ENCODE peak calls at places on chromosome 16, in six cellular contexts. Y is AG09319; W is effector memory CD4-positive, alpha-beta T cell; G is GM20000; A is stimulated activated naive CD8-positive, alpha-beta T cell treated with anti-CD3 and anti-CD28 coated beads, Interleukin-15, Interleukin-2, amounts not matched to agents 100 U/mL and 50 U/mL, for 24 hours; E is activated T-cell treated with anti-CD3 and anti-CD28 coated beads for 1 hour. M is an unnamed sample.

GRCh38 chr16:66740010-66740409 is 11.4 kb downstream of the DYNC1LI2 start:
- DNase-seq in W (no peak), A (peak; percentile 29), Y (no peak), E (no peak), G (peak; percentile 60), M (peak; percentile 62)

GRCh38 chr16:6104423-6104822 is 1006.8 kb upstream of the EEF2KMT start:
- DNase-seq in A (no peak), Y (no peak), G (no peak), E (no peak), W (no peak), M (no peak)

GRCh38 chr16:48392407-48392806 is 7.2 kb upstream of the SIAH1 start:
- DNase-seq in Y (no peak), W (no peak), A (no peak), G (no peak), E (no peak), M (no peak)

GRCh38 chr16:22652463-22652845 is 141.8 kb downstream of the NPIPB5 start:
- DNase-seq in G (no peak), Y (no peak), W (no peak), A (no peak), E (no peak), M (no peak)

GRCh38 chr16:47574091-47575054 is 113.2 kb downstream of the PHKB start:
- DNase-seq in A (peak; percentile 15), Y (no peak), E (no peak), W (no peak), G (no peak), M (peak; percentile 24)

GRCh38 chr16:30972872-30973271 is 12.1 kb upstream of the HSD3B7 start:
- DNase-seq in G (no peak), W (no peak), Y (no peak), E (no peak), A (no peak), M (no peak)

GRCh38 chr16:89084814-89085612 is 8.6 kb upstream of the ACSF3 start:
- DNase-seq in E (no peak), G (no peak), A (no peak), W (no peak), Y (no peak), M (no peak)

GRCh38 chr16:80208015-80208414 is 332.8 kb upstream of the DYNLRB2 start:
- DNase-seq in G (no peak), E (no peak), Y (no peak), A (no peak), W (no peak), M (no peak)

GRCh38 chr16:48409839-48410610 is 24.8 kb upstream of the SIAH1 start:
- DNase-seq in G (no peak), W (no peak), E (no peak), Y (peak; percentile 67), A (no peak), M (no peak)

GRCh38 chr16:56263711-56264608 is 72.7 kb downstream of the GNAO1 start:
- DNase-seq in A (no peak), G (no peak), W (no peak), E (no peak), Y (no peak), M (no peak)

GRCh38 chr16:57386381-57386951 is 14.2 kb downstream of the CX3CL1 start:
- DNase-seq in G (no peak), Y (no peak), E (no peak), W (no peak), A (no peak), M (no peak)

GRCh38 chr16:12228607-12229499 is 252.3 kb downstream of the SNX29 start:
- DNase-seq in Y (peak; percentile 75), W (no peak), A (peak; percentile 28), G (peak; percentile 52), E (no peak), M (peak; percentile 58)

GRCh38 chr16:31455601-31456314 is 3.5 kb upstream of the ARMC5 start:
- DNase-seq in Y (no peak), A (peak; percentile 44), W (no peak), G (peak; percentile 20), E (no peak), M (no peak)

GRCh38 chr16:4386452-4386813 is 14.8 kb downstream of the VASN start:
- DNase-seq in E (no peak), Y (no peak), W (no peak), A (no peak), G (no peak), M (no peak)

GRCh38 chr16:67429053-67429798 is 1.7 kb upstream of the HSD11B2 start:
- DNase-seq in E (no peak), Y (no peak), G (no peak), A (no peak), W (no peak), M (no peak)

GRCh38 chr16:27285676-27286196 is 17.2 kb upstream of the NSMCE1 start:
- DNase-seq in G (no peak), E (no peak), W (no peak), Y (no peak), A (no peak), M (no peak)

GRCh38 chr16:54177052-54177856 is 109.3 kb downstream of the IRX3 start:
- DNase-seq in W (no peak), E (no peak), A (no peak), G (no peak), Y (no peak), M (no peak)

GRCh38 chr16:1098266-1098991 is 2.4 kb upstream of the C1QTNF8 start:
- DNase-seq in E (no peak), Y (no peak), G (no peak), W (no peak), A (no peak), M (no peak)

GRCh38 chr16:73298562-73298961 is 250.6 kb upstream of the ZFHX3 start:
- DNase-seq in W (no peak), E (no peak), Y (no peak), G (no peak), A (no peak), M (no peak)

GRCh38 chr16:72073831-72074230 is 10.8 kb downstream of the HPR start:
- DNase-seq in A (no peak), Y (no peak), E (no peak), G (no peak), W (no peak), M (no peak)

M was measured in GM13976.